ENCODE peak calls at places on chromosomes 2 and 18, in ten cellular contexts. J is mammary epithelial cell; K is neural crest cell; R is nephron progenitor cell; A is lower leg skin; T is fibroblast of lung; V is CD8-positive, alpha-beta T cell; E is left ventricle myocardium inferior; M is left lung; N is D721Med. U is an unnamed sample.

GRCh38 chr18:72727038-72727690 is 140.6 kb downstream of the NETO1 start:
- DNase-seq in A (no peak), T (no peak), E (no peak), R (no peak), K (no peak), N (no peak), J (peak; percentile 29), M (no peak), V (no peak), U (no peak)

GRCh38 chr2:114068438-114068837 is 178.5 kb downstream of the ACTR3 start:
- DNase-seq in M (no peak), V (no peak), R (peak; percentile 58), A (no peak), E (no peak), T (no peak), J (no peak), K (peak; percentile 3), N (no peak), U (no peak)

GRCh38 chr2:121130301-121130850 is 154.6 kb downstream of the TFCP2L1 start:
- DNase-seq in E (no peak), K (no peak), R (no peak), N (no peak), V (no peak), T (no peak), A (no peak), J (no peak), M (no peak), U (no peak)

GRCh38 chr18:4125246-4125938 is 329.7 kb downstream of the DLGAP1 start:
- DNase-seq in N (no peak), J (no peak), M (no peak), V (no peak), K (no peak), T (peak; percentile 60), R (no peak), E (peak; percentile 14), A (no peak), U (no peak)

GRCh38 chr2:171667041-171667440 is 20.2 kb upstream of the DYNC1I2 start:
- DNase-seq in A (no peak), M (no peak), R (no peak), T (no peak), K (no peak), J (no peak), V (no peak), E (no peak), N (no peak), U (no peak)

GRCh38 chr2:236166157-236166780 is 1.9 kb downstream of the GBX2 start:
- DNase-seq in J (no peak), E (no peak), R (peak; percentile 76), N (no peak), T (no peak), V (no peak), A (no peak), M (no peak), K (no peak), U (no peak)

GRCh38 chr18:38369772-38370690 is 804.4 kb upstream of the CELF4 start:
- DNase-seq in A (no peak), N (no peak), K (no peak), T (no peak), E (no peak), M (no peak), R (no peak), J (peak; percentile 21), V (no peak), U (no peak)

GRCh38 chr2:67713376-67713775 is 316.2 kb downstream of the ETAA1 start:
- DNase-seq in T (no peak), N (no peak), M (no peak), V (no peak), J (peak; percentile 8), E (no peak), R (no peak), K (no peak), A (no peak), U (no peak)

GRCh38 chr2:142037051-142037450 is 93.8 kb downstream of the LRP1B start:
- DNase-seq in E (no peak), R (no peak), A (no peak), N (no peak), J (peak; percentile 60), M (no peak), T (peak; percentile 85), V (no peak), K (no peak), U (no peak)

GRCh38 chr18:63590368-63590767 is 3.2 kb downstream of the SERPINB13 start:
- DNase-seq in J (no peak), R (no peak), A (no peak), K (no peak), E (no peak), V (no peak), M (peak; percentile 68), T (no peak), N (no peak), U (no peak)

DNA sequence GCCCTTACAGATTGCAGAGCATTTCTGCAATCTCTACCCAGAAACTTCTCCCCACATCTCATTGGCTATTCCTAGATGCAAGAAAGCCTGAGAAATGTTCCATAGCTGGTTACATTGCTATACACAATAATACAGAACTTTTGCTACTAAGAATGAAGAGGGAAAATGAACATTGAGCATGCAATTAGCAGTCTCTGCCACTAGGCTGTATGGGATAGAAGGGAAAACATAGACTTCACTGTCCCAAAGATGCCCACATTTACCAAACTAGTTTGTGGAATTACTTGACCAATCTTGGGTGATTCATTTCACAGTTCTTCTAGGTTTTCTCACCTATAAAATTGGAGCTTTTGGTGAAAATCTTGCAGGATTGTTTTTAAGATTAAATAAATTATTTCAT is 265.7 kb upstream of the NT5C1B start:
- DNase-seq in T (no peak), A (no peak), N (no peak), K (no peak), M (no peak), R (no peak), J (peak; percentile 13), V (no peak), E (no peak), U (no peak)
- TF ChIP-seq CTCF in T (peak; percentile 59), A (no peak), N (no peak), K (peak; percentile 52), M (no peak), R (peak; percentile 40), J (peak; percentile 67), V (no peak), E (peak; percentile 38), U (peak; percentile 79)

DNA sequence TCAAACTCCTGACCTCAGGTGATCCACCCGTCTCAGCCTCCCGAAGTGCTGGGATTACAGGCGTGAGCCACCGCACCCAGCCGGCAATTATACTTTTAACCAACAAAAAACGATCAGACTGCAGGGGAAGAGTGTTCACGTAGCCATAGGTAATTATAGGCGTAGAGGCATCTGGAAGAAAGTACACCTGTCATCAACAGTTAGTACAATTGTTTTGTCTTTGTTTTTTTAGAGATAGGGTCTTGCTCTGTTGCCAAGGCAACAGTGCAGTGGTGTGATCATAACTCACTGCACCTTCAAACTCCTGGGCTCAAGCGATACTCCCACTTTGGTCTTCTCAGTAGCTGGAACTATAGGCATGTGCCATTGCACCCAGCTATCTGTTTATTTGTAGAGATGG is 20.0 kb downstream of the ST3GAL5 start:
- DNase-seq in E (no peak), A (no peak), R (no peak), K (no peak), J (no peak), N (no peak), V (no peak), M (no peak), T (no peak), U (no peak)
- TF ChIP-seq CTCF in E (no peak), A (no peak), R (no peak), K (no peak), J (no peak), N (no peak), V (no peak), M (no peak), T (no peak), U (no peak)

GRCh38 chr18:26056291-26056690 is 34.1 kb downstream of the SS18 start:
- DNase-seq in R (no peak), M (no peak), J (peak; percentile 27), E (no peak), V (no peak), A (no peak), T (peak; percentile 27), N (no peak), K (no peak), U (no peak)
- TF ChIP-seq CTCF in R (no peak), M (no peak), J (no peak), E (no peak), V (no peak), A (no peak), T (no peak), N (no peak), K (no peak), U (no peak)

GRCh38 chr2:241219030-241219382 is 30.5 kb downstream of the ANO7 start:
- DNase-seq in R (no peak), J (no peak), M (no peak), T (no peak), A (no peak), V (no peak), E (no peak), K (no peak), N (no peak), U (no peak)

GRCh38 chr2:241216211-241216761 is 27.8 kb downstream of the ANO7 start:
- DNase-seq in T (no peak), N (no peak), E (no peak), V (no peak), M (no peak), J (no peak), R (peak; percentile 39), A (no peak), K (no peak), U (no peak)

GRCh38 chr2:241217320-241218031 is 29.0 kb downstream of the ANO7 start:
- DNase-seq in T (peak; percentile 79), K (peak; percentile 60), A (peak; percentile 43), N (peak; percentile 72), V (no peak), R (peak; percentile 82), J (peak; percentile 54), E (peak; percentile 75), M (peak; percentile 66), U (peak; percentile 66)

GRCh38 chr2:241219856-241220356 is 31.4 kb downstream of the ANO7 start:
- DNase-seq in N (no peak), A (no peak), E (no peak), V (no peak), K (no peak), T (no peak), R (no peak), J (no peak), M (no peak), U (no peak)

DNA sequence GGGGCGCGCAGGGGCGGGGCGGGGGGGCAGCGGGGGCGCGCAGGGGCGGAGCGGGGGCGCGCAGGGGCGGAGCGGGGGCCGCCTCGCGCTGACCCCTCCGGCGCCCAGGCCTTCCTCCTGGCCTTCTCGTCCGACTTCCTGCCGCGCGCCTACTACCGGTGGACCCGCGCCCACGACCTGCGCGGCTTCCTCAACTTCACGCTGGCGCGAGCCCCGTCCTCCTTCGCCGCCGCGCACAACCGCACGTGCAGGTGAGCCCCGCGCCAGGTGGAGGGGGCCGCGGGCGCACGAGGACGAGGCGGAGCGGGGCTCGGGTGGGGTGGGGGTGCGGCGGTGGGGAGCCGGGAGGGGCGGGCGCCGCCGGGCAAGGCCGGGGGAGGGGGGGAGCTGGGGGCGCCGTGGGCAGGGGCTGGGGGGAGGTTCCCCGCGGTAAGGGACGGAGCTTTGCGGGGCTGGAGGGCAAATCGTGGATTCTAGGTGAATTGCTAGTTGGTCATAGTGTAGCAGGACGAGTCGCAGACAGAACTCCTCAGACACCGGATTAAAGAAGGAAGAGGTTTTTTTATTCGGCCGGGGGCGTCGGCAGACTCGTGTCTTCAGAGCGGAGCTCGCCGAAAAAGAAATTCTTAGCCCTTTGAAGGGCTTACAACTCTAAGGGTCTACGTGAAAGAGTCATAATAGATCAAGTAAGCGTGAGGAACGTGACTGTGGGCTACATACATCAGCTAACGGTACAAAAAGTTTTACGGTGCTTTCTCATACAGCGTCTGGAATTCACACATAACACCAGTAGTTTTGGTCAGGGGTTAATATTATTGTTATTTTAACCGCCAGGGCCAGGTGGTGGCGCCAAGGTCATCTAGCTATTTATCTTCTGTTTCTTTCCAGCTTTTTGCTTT is 29.9 kb downstream of the ANO7 start:
- DNase-seq in N (no peak), A (no peak), M (peak; percentile 59), E (peak; percentile 55), R (peak; percentile 71), J (peak; percentile 12), V (no peak), T (peak; percentile 24), K (peak; percentile 50), U (peak; percentile 66)
- TF ChIP-seq CTCF in N (peak; percentile 19), A (no peak), M (no peak), E (peak; percentile 28), R (no peak), J (peak; percentile 33), V (no peak), T (peak; percentile 18), K (peak; percentile 34), U (no peak)